ENCODE peak calls at places on chromosomes 4 and X, in ten cellular contexts. H, X, I, P, O, S, Y, T, F and Q are unnamed samples.

GRCh38 chr4:186587416-186588018 is 32.1 kb upstream of the MTNR1A start:
- DNase-seq in H (no peak), X (no peak), I (peak), P (peak), O (peak), S (peak), Y (no peak), T (peak), F (peak), Q (peak)

GRCh38 chrX:101078716-101079115 is at the start of gene TMEM35A:
- DNase-seq in H (no peak), X (no peak), I (peak), P (no peak), O (peak), S (no peak), Y (no peak), T (peak), F (no peak), Q (peak)

GRCh38 chrX:126027229-126027628 is 138.9 kb downstream of the DCAF12L2 start:
- DNase-seq in H (no peak), X (no peak), I (no peak), P (no peak), O (no peak), S (no peak), Y (no peak), T (no peak), F (no peak), Q (no peak)

GRCh38 chrX:19552793-19553192 is 37.5 kb upstream of the MAP3K15 start:
- DNase-seq in H (no peak), X (no peak), I (no peak), P (no peak), O (no peak), S (no peak), Y (no peak), T (no peak), F (no peak), Q (no peak)

GRCh38 chrX:70452143-70452733 is 7.6 kb downstream of the DLG3 start:
- DNase-seq in H (no peak), X (no peak), I (peak), P (peak), O (no peak), S (peak), Y (no peak), T (no peak), F (peak), Q (peak)

GRCh38 chrX:334331-334891 is 15.8 kb upstream of the GTPBP6 start:
- DNase-seq in H (no peak), X (no peak), I (no peak), P (peak), O (no peak), S (no peak), Y (no peak), T (no peak), F (no peak), Q (no peak)

GRCh38 chr4:114015444-114015899 is 36.0 kb upstream of the ARSJ start:
- DNase-seq in H (peak), X (peak), I (peak), P (no peak), O (peak), S (no peak), Y (no peak), T (no peak), F (no peak), Q (peak)

GRCh38 chr4:26073886-26074560 is 160.0 kb downstream of the SMIM20 start:
- DNase-seq in H (no peak), X (no peak), I (no peak), P (no peak), O (no peak), S (no peak), Y (no peak), T (no peak), F (no peak), Q (no peak)

GRCh38 chr4:82710202-82710929 is 88.2 kb downstream of the SCD5 start:
- DNase-seq in H (no peak), X (no peak), I (peak), P (no peak), O (no peak), S (no peak), Y (no peak), T (peak), F (no peak), Q (peak)

GRCh38 chr4:7960790-7961655 is 21.4 kb upstream of the AFAP1 start:
- DNase-seq in H (peak), X (peak), I (peak), P (peak), O (no peak), S (no peak), Y (no peak), T (peak), F (no peak), Q (peak)

GRCh38 chrX:46531442-46531841 is 13.8 kb downstream of the ZNF674 start:
- DNase-seq in H (no peak), X (no peak), I (no peak), P (no peak), O (no peak), S (no peak), Y (no peak), T (no peak), F (no peak), Q (no peak)

GRCh38 chr4:58261526-58261925 is 1151.3 kb upstream of the IGFBP7 start:
- DNase-seq in H (no peak), X (peak), I (no peak), P (no peak), O (no peak), S (no peak), Y (no peak), T (no peak), F (no peak), Q (no peak)

GRCh38 chrX:30513284-30513683 is 64.3 kb downstream of the TASL start:
- DNase-seq in H (no peak), X (no peak), I (peak), P (no peak), O (no peak), S (peak), Y (no peak), T (no peak), F (no peak), Q (peak)

GRCh38 chrX:40543661-40544328 is 37.0 kb upstream of the ATP6AP2 start:
- DNase-seq in H (peak), X (peak), I (peak), P (peak), O (peak), S (peak), Y (no peak), T (no peak), F (no peak), Q (peak)

GRCh38 chr4:169271692-169272007 is 894 bp upstream of the SH3RF1 start:
- DNase-seq in H (no peak), X (no peak), I (no peak), P (peak), O (no peak), S (no peak), Y (no peak), T (no peak), F (no peak), Q (no peak)

GRCh38 chr4:169270156-169270809 is 473 bp downstream of the SH3RF1 start:
- DNase-seq in H (no peak), X (no peak), I (peak), P (peak), O (no peak), S (no peak), Y (no peak), T (peak), F (peak), Q (peak)

GRCh38 chr4:169270810-169271691 is at the start of gene SH3RF1:
- DNase-seq in H (no peak), X (no peak), I (peak), P (peak), O (peak), S (no peak), Y (peak), T (peak), F (peak), Q (peak)

GRCh38 chr4:169267070-169267469 is 3.7 kb downstream of the SH3RF1 start:
- DNase-seq in H (no peak), X (no peak), I (no peak), P (no peak), O (no peak), S (no peak), Y (no peak), T (no peak), F (no peak), Q (no peak)

DNA sequence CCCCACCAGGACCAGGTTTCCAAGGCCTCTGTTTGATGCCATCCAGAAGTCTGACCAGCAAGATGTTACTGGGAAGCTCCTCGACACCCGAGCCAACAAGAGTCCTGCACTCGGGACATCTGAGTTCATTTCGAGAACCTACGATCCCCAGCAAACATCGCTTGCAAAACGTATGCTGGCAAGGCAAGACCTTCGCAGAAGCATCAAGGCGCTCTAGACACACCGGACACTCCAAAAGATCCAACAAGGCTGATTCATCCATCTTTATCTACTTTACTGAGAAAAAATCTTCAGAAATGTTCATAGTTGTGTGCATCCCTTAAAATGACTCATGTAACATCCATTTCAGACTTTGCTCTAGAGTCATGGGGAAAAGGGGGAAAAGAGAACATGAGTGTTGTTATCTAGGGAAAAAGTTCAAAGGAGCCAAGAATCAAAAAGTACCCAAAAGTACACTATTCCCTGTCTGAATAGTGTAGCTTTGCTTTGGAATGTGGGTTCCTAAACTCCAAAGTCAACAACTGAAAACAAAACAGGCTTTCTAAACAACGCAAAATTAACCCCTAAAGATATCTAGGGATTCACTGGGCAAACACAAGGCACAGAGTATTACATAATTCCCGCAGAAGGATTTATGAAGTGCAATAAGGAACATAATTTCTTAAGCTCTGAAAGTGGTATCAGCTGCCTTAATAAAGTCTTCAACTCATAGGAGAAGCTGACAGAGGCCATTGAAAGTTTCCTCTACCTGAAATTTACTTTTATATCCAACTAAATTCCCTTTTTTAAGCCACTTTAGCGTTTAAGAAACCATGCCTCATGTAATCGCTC is 1.6 kb downstream of the SH3RF1 start:
- DNase-seq in H (no peak), X (no peak), I (peak), P (peak), O (peak), S (no peak), Y (no peak), T (no peak), F (no peak), Q (peak)
- H3K4me3 ChIP-seq in H (peak), X (peak), I (peak), P (peak), O (peak), S (no peak), Y (peak), T (peak), F (peak), Q (peak)

GRCh38 chrX:4547218-4547836 is 833.9 kb upstream of the PRKX start:
- DNase-seq in H (no peak), X (peak), I (peak), P (peak), O (peak), S (peak), Y (no peak), T (peak), F (peak), Q (peak)
- TF ChIP-seq CTCF in H (peak), X (peak), I (peak), P (peak), O (peak), S (peak), Y (peak), T (peak), F (peak), Q (peak)

DNA sequence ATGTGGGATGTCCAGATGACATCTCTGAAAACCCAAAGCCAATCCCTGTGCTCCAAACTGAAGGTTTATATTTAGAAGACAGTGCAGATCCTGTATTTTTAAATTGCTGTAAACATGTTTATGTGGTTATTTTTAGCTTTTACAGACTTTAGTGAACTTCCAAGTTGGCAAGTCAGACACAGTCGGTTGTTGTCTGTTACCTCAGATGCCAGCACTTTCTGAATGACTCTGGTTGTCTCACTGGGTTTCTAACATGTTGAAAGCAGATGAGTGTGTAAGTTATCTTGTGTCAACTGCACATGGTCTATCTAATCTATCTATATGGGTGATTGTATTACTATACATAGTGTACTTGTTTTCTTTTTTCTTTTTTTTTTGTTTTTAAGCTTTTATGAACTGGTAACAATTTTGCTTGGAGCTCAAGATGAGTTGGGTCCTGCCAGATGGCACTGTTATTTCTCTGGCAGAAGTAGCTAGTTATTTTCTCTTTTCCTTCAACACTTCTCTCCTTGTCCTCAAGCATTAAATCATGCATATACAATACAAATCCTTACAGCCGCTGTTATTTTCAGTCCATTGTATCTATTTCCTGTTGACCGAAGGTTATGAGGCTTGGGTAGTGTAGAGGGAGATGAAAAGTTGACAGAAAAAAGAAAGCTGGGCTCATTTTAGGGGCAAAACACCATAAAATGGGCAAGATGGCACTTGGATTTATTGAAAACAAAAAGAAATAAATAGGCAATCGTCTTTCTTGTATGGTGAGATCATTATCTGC is 66.3 kb downstream of the GAB1 start:
- DNase-seq in H (no peak), X (no peak), I (peak), P (no peak), O (no peak), S (peak), Y (no peak), T (no peak), F (no peak), Q (no peak)
- H3K4me3 ChIP-seq in H (no peak), X (no peak), I (no peak), P (no peak), O (no peak), S (peak), Y (no peak), T (peak), F (no peak), Q (no peak)

DNA sequence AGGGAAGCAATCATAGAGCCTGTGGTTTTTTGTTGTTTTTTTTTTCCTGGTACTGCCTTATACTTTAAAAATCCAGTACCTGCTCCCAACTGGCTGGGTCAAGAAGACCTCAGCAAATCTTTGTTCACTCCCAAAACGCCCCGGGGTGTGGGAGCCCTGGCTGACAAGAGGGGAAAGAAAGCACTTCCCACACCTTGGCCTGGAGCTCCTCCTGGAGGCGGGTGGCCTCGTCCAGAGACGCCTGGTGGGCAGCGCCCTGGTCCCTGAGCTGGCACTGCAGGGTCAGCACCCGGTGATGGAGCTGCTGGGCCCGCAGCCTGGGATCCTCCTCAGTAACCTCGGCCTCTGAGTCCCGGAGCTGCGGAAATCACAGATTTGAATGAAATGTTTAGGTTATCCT is 38.2 kb downstream of the C4orf50 start:
- DNase-seq in H (no peak), X (no peak), I (no peak), P (peak), O (no peak), S (no peak), Y (no peak), T (peak), F (no peak), Q (no peak)
- TF ChIP-seq CTCF in H (peak), X (peak), I (peak), P (peak), O (peak), S (peak), Y (no peak), T (peak), F (peak), Q (peak)